ENCODE peak calls at places on chromosomes 7 and 10, in eight cellular contexts. One of them, this sample, is unnamed.

GRCh38 chr10:70551971-70552422 is 50.5 kb downstream of the PRF1 start:
- DNase-seq in GM23248: peak
- DNase-seq in astrocyte: peak
- DNase-seq in fibroblast of lung: peak
- DNase-seq in endothelial cell of umbilical vein: no peak
- DNase-seq in MM.1S: no peak
- DNase-seq in hepatocyte: peak
- DNase-seq in neural progenitor cell: no peak
- DNase-seq in this sample: peak

GRCh38 chr10:131979821-131980270 is 1.9 kb downstream of the BNIP3 start:
- DNase-seq in GM23248: peak
- DNase-seq in astrocyte: no peak
- DNase-seq in fibroblast of lung: peak
- DNase-seq in endothelial cell of umbilical vein: peak
- DNase-seq in MM.1S: no peak
- DNase-seq in hepatocyte: peak
- DNase-seq in neural progenitor cell: peak
- DNase-seq in this sample: peak

GRCh38 chr10:784759-785538 is 95.5 kb upstream of the DIP2C start:
- DNase-seq in GM23248: peak
- DNase-seq in astrocyte: peak
- DNase-seq in fibroblast of lung: peak
- DNase-seq in endothelial cell of umbilical vein: peak
- DNase-seq in MM.1S: no peak
- DNase-seq in hepatocyte: peak
- DNase-seq in neural progenitor cell: peak
- DNase-seq in this sample: no peak

GRCh38 chr10:31101123-31101522 is 69.5 kb upstream of the ZNF438 start:
- DNase-seq in GM23248: peak
- DNase-seq in astrocyte: peak
- DNase-seq in fibroblast of lung: peak
- DNase-seq in endothelial cell of umbilical vein: peak
- DNase-seq in MM.1S: no peak
- DNase-seq in hepatocyte: peak
- DNase-seq in neural progenitor cell: no peak
- DNase-seq in this sample: no peak

GRCh38 chr7:111047595-111047994 is 43.3 kb upstream of the LRRN3 start:
- DNase-seq in GM23248: no peak
- DNase-seq in astrocyte: no peak
- DNase-seq in fibroblast of lung: no peak
- DNase-seq in endothelial cell of umbilical vein: no peak
- DNase-seq in MM.1S: no peak
- DNase-seq in hepatocyte: no peak
- DNase-seq in neural progenitor cell: no peak
- DNase-seq in this sample: peak

GRCh38 chr7:155767562-155768437 is 44.5 kb downstream of the SHH start:
- DNase-seq in GM23248: no peak
- DNase-seq in astrocyte: no peak
- DNase-seq in fibroblast of lung: no peak
- DNase-seq in endothelial cell of umbilical vein: no peak
- DNase-seq in MM.1S: no peak
- DNase-seq in hepatocyte: no peak
- DNase-seq in neural progenitor cell: no peak
- DNase-seq in this sample: no peak

GRCh38 chr7:45645141-45645969 is 71.2 kb downstream of the ADCY1 start:
- DNase-seq in GM23248: no peak
- DNase-seq in astrocyte: no peak
- DNase-seq in fibroblast of lung: no peak
- DNase-seq in endothelial cell of umbilical vein: no peak
- DNase-seq in MM.1S: no peak
- DNase-seq in hepatocyte: no peak
- DNase-seq in neural progenitor cell: no peak
- DNase-seq in this sample: no peak

GRCh38 chr7:112121290-112121689 is 84.9 kb downstream of the DOCK4 start:
- DNase-seq in GM23248: no peak
- DNase-seq in astrocyte: no peak
- DNase-seq in fibroblast of lung: no peak
- DNase-seq in endothelial cell of umbilical vein: no peak
- DNase-seq in MM.1S: no peak
- DNase-seq in hepatocyte: no peak
- DNase-seq in neural progenitor cell: no peak
- DNase-seq in this sample: no peak

GRCh38 chr7:157612664-157613561 is 276.1 kb downstream of the DNAJB6 start:
- DNase-seq in GM23248: no peak
- DNase-seq in astrocyte: no peak
- DNase-seq in fibroblast of lung: peak
- DNase-seq in endothelial cell of umbilical vein: no peak
- DNase-seq in MM.1S: no peak
- DNase-seq in hepatocyte: peak
- DNase-seq in neural progenitor cell: peak
- DNase-seq in this sample: no peak

GRCh38 chr10:124725171-124725631 is 19.0 kb downstream of the FAM53B start:
- DNase-seq in GM23248: no peak
- DNase-seq in astrocyte: no peak
- DNase-seq in fibroblast of lung: no peak
- DNase-seq in endothelial cell of umbilical vein: no peak
- DNase-seq in MM.1S: peak
- DNase-seq in hepatocyte: no peak
- DNase-seq in neural progenitor cell: no peak
- DNase-seq in this sample: no peak

GRCh38 chr10:118116555-118117311 is 70.0 kb upstream of the RAB11FIP2 start:
- DNase-seq in GM23248: no peak
- DNase-seq in astrocyte: no peak
- DNase-seq in fibroblast of lung: no peak
- DNase-seq in endothelial cell of umbilical vein: no peak
- DNase-seq in MM.1S: no peak
- DNase-seq in hepatocyte: no peak
- DNase-seq in neural progenitor cell: no peak
- DNase-seq in this sample: no peak

GRCh38 chr10:86888585-86889381 is 68.6 kb downstream of the MMRN2 start:
- DNase-seq in GM23248: peak
- DNase-seq in astrocyte: peak
- DNase-seq in fibroblast of lung: peak
- DNase-seq in endothelial cell of umbilical vein: peak
- DNase-seq in MM.1S: no peak
- DNase-seq in hepatocyte: no peak
- DNase-seq in neural progenitor cell: no peak
- DNase-seq in this sample: no peak

GRCh38 chr10:29621161-29621560 is 13.6 kb downstream of the SVIL start:
- DNase-seq in GM23248: peak
- DNase-seq in astrocyte: no peak
- DNase-seq in fibroblast of lung: no peak
- DNase-seq in endothelial cell of umbilical vein: no peak
- DNase-seq in MM.1S: no peak
- DNase-seq in hepatocyte: peak
- DNase-seq in neural progenitor cell: peak
- DNase-seq in this sample: peak

GRCh38 chr10:73226663-73227062 is 20.4 kb downstream of the DNAJC9 start:
- DNase-seq in GM23248: no peak
- DNase-seq in astrocyte: no peak
- DNase-seq in fibroblast of lung: no peak
- DNase-seq in endothelial cell of umbilical vein: no peak
- DNase-seq in MM.1S: no peak
- DNase-seq in hepatocyte: no peak
- DNase-seq in neural progenitor cell: no peak
- DNase-seq in this sample: no peak

GRCh38 chr7:74173074-74173473 is 1.1 kb upstream of the EIF4H start:
- DNase-seq in GM23248: no peak
- DNase-seq in astrocyte: no peak
- DNase-seq in fibroblast of lung: no peak
- DNase-seq in endothelial cell of umbilical vein: no peak
- DNase-seq in MM.1S: peak
- DNase-seq in hepatocyte: no peak
- DNase-seq in neural progenitor cell: no peak
- DNase-seq in this sample: peak

GRCh38 chr10:118301211-118301610 is 40.9 kb downstream of the FAM204A start:
- DNase-seq in GM23248: no peak
- DNase-seq in astrocyte: no peak
- DNase-seq in fibroblast of lung: no peak
- DNase-seq in endothelial cell of umbilical vein: no peak
- DNase-seq in MM.1S: peak
- DNase-seq in hepatocyte: no peak
- DNase-seq in neural progenitor cell: no peak
- DNase-seq in this sample: no peak

GRCh38 chr7:83547526-83547925 is 101.4 kb downstream of the SEMA3E start:
- DNase-seq in GM23248: peak
- DNase-seq in astrocyte: peak
- DNase-seq in fibroblast of lung: peak
- DNase-seq in endothelial cell of umbilical vein: peak
- DNase-seq in MM.1S: peak
- DNase-seq in hepatocyte: peak
- DNase-seq in neural progenitor cell: no peak
- DNase-seq in this sample: no peak

GRCh38 chr10:71436268-71436922 is 39.7 kb downstream of the CDH23 start:
- DNase-seq in GM23248: no peak
- DNase-seq in astrocyte: no peak
- DNase-seq in fibroblast of lung: no peak
- DNase-seq in endothelial cell of umbilical vein: peak
- DNase-seq in MM.1S: no peak
- DNase-seq in hepatocyte: no peak
- DNase-seq in neural progenitor cell: no peak
- DNase-seq in this sample: no peak

GRCh38 chr7:38893061-38893460 is 15.9 kb downstream of the VPS41 start:
- DNase-seq in GM23248: no peak
- DNase-seq in astrocyte: peak
- DNase-seq in fibroblast of lung: peak
- DNase-seq in endothelial cell of umbilical vein: no peak
- DNase-seq in MM.1S: no peak
- DNase-seq in hepatocyte: no peak
- DNase-seq in neural progenitor cell: no peak
- DNase-seq in this sample: no peak

DNA sequence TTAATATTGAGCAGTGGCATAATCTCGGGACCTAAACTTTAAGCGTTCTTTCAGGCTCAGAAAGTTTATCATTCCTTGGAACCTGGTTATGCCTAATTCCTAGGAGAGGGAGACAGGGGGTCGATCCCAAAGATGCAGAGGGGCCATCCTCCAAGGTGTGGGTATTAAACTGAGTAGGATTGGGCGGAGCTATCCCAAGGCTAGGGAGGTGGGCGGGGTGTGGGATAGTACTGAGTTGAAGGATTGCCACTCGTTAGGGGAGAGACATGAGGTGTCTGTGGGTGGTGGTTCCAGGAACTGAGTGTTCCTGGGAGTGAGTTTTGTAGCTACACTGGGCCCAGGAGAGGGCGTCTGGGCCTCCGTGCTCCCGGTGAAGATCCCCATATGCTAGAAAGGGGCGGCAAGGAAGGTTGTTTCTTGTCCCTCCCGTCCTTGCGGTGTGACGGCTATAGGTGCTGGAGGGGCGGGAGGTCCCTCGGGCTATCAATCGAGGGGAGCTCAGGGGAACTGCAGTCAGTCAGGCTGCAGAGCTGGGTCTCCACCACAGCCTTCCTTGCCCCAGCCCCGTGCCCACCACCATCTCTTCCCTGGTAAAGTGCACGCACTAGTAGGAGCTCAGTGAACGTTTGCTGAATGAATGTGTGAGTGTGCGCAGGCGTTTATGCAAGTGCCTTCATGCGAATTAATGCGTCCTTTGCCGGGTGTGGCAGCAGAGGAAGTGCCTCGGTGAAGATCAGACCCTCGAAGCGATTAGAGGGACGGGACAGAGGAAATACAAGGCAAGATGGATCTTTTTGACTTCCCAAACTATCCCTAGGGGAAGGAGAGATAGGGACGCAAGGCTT is 3.0 kb upstream of the HMX2 start:
- DNase-seq in GM23248: peak
- DNase-seq in astrocyte: no peak
- DNase-seq in fibroblast of lung: no peak
- DNase-seq in endothelial cell of umbilical vein: no peak
- DNase-seq in MM.1S: no peak
- DNase-seq in hepatocyte: no peak
- DNase-seq in neural progenitor cell: peak
- DNase-seq in this sample: no peak
- TF ChIP-seq EZH2 in GM23248: peak
- TF ChIP-seq EZH2 in astrocyte: no peak
- TF ChIP-seq EZH2 in fibroblast of lung: peak
- TF ChIP-seq EZH2 in endothelial cell of umbilical vein: peak
- TF ChIP-seq EZH2 in MM.1S: no peak
- TF ChIP-seq EZH2 in hepatocyte: peak
- TF ChIP-seq EZH2 in neural progenitor cell: peak
- TF ChIP-seq EZH2 in this sample: peak

GRCh38 chr7:29194206-29194593 is 375 bp upstream of the CHN2 start:
- DNase-seq in GM23248: peak
- DNase-seq in astrocyte: no peak
- DNase-seq in fibroblast of lung: no peak
- DNase-seq in endothelial cell of umbilical vein: no peak
- DNase-seq in MM.1S: no peak
- DNase-seq in hepatocyte: peak
- DNase-seq in neural progenitor cell: peak
- DNase-seq in this sample: no peak
- TF ChIP-seq EZH2 in GM23248: no peak
- TF ChIP-seq EZH2 in astrocyte: no peak
- TF ChIP-seq EZH2 in fibroblast of lung: no peak
- TF ChIP-seq EZH2 in endothelial cell of umbilical vein: no peak
- TF ChIP-seq EZH2 in MM.1S: no peak
- TF ChIP-seq EZH2 in hepatocyte: no peak
- TF ChIP-seq EZH2 in neural progenitor cell: peak
- TF ChIP-seq EZH2 in this sample: no peak

DNA sequence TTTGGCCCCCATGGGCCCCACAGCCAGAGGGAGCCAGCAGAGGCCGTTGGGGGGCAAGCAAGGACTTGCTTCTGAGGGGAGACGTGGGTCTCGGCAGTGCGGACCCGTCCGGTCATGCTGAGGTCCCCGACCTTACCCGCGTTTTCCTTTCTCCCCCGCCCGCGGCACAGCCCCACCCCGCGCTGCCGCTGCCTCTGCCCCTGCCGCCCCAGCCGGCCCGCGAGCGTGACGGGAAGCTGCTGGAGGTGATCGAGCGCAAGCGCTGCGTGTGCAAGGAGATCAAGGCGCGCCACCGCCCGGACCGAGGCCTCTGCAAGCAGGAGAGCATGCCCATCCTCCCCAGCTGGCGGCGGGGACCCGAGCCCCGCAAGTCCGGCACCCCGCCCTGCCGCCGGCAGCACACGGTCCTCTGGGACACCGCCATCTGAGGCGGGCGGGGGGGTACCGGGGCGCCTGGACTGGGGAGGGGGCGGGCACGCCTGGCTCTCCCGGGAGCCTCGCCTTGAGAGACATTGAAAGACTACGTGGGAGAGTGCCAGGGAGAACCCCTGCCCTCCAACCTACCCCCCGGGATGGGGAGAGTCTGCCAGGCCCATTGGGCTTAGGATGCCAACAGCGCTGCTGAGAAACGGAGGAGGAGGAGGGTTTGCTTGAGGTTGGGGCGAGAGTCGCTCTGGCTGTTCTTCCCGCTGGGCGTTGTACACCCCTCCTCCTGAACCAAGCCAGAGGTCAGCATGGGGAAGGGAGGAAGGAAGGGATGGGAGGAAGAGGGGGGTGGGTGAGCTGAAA is 9.9 kb downstream of the NYAP1 start:
- DNase-seq in GM23248: no peak
- DNase-seq in astrocyte: no peak
- DNase-seq in fibroblast of lung: peak
- DNase-seq in endothelial cell of umbilical vein: peak
- DNase-seq in MM.1S: peak
- DNase-seq in hepatocyte: peak
- DNase-seq in neural progenitor cell: peak
- DNase-seq in this sample: peak
- TF ChIP-seq EZH2 in GM23248: no peak
- TF ChIP-seq EZH2 in astrocyte: no peak
- TF ChIP-seq EZH2 in fibroblast of lung: no peak
- TF ChIP-seq EZH2 in endothelial cell of umbilical vein: no peak
- TF ChIP-seq EZH2 in MM.1S: no peak
- TF ChIP-seq EZH2 in hepatocyte: no peak
- TF ChIP-seq EZH2 in neural progenitor cell: no peak
- TF ChIP-seq EZH2 in this sample: no peak

GRCh38 chr7:95543312-95543711 is 53.0 kb downstream of the PDK4 start:
- DNase-seq in GM23248: no peak
- DNase-seq in astrocyte: no peak
- DNase-seq in fibroblast of lung: no peak
- DNase-seq in endothelial cell of umbilical vein: no peak
- DNase-seq in MM.1S: no peak
- DNase-seq in hepatocyte: no peak
- DNase-seq in neural progenitor cell: no peak
- DNase-seq in this sample: no peak
- TF ChIP-seq EZH2 in GM23248: no peak
- TF ChIP-seq EZH2 in astrocyte: no peak
- TF ChIP-seq EZH2 in fibroblast of lung: no peak
- TF ChIP-seq EZH2 in endothelial cell of umbilical vein: no peak
- TF ChIP-seq EZH2 in MM.1S: no peak
- TF ChIP-seq EZH2 in hepatocyte: no peak
- TF ChIP-seq EZH2 in neural progenitor cell: no peak
- TF ChIP-seq EZH2 in this sample: no peak